ENCODE peak calls at places on chromosomes 13 and 19, in ten cellular contexts. R, E, V, W, X, G, I, C, H and P are unnamed samples.

GRCh38 chr13:101706651-101707050 is 254.2 kb downstream of the ITGBL1 start:
- DNase-seq in R (peak), E (no peak), V (peak), W (no peak), X (peak), G (peak), I (peak), C (peak), H (peak), P (no peak)

GRCh38 chr13:72246396-72246795 is 379.4 kb upstream of the DACH1 start:
- DNase-seq in R (no peak), E (no peak), V (no peak), W (no peak), X (no peak), G (no peak), I (no peak), C (peak), H (no peak), P (no peak)

GRCh38 chr19:7307590-7308218 is 13.5 kb upstream of the INSR start:
- DNase-seq in R (no peak), E (no peak), V (no peak), W (no peak), X (no peak), G (no peak), I (no peak), C (no peak), H (no peak), P (no peak)

GRCh38 chr13:52931913-52932312 is 83.5 kb upstream of the PCDH8 start:
- DNase-seq in R (no peak), E (no peak), V (no peak), W (no peak), X (no peak), G (no peak), I (no peak), C (no peak), H (no peak), P (no peak)

GRCh38 chr13:109729031-109729870 is 57.1 kb downstream of the IRS2 start:
- DNase-seq in R (no peak), E (no peak), V (no peak), W (no peak), X (no peak), G (no peak), I (no peak), C (peak), H (no peak), P (no peak)

GRCh38 chr13:24385902-24386301 is 76.5 kb downstream of the C1QTNF9 start:
- DNase-seq in R (no peak), E (no peak), V (no peak), W (no peak), X (no peak), G (no peak), I (no peak), C (no peak), H (no peak), P (no peak)

GRCh38 chr19:14073232-14073924 is 792 bp downstream of the MISP3 start:
- DNase-seq in R (peak), E (peak), V (peak), W (peak), X (peak), G (peak), I (peak), C (peak), H (peak), P (peak)

GRCh38 chr13:92535222-92536006 is 691.2 kb upstream of the GPC6 start:
- DNase-seq in R (no peak), E (no peak), V (no peak), W (no peak), X (no peak), G (no peak), I (no peak), C (no peak), H (no peak), P (no peak)

GRCh38 chr13:29918845-29919244 is 68.4 kb upstream of the UBL3 start:
- DNase-seq in R (peak), E (no peak), V (no peak), W (no peak), X (no peak), G (no peak), I (peak), C (peak), H (peak), P (peak)

GRCh38 chr19:33441828-33442227 is 68.3 kb downstream of the CEBPG start:
- DNase-seq in R (no peak), E (no peak), V (no peak), W (no peak), X (no peak), G (no peak), I (no peak), C (no peak), H (no peak), P (no peak)

GRCh38 chr13:19023115-19023514 is 158.5 kb downstream of the TUBA3C start:
- DNase-seq in R (no peak), E (no peak), V (no peak), W (no peak), X (no peak), G (no peak), I (no peak), C (no peak), H (no peak), P (no peak)

GRCh38 chr13:43473437-43473836 is 313.3 kb downstream of the ENOX1 start:
- DNase-seq in R (no peak), E (no peak), V (no peak), W (no peak), X (no peak), G (no peak), I (no peak), C (no peak), H (no peak), P (no peak)

GRCh38 chr19:38303517-38304351 is at the start of gene C19orf33:
- DNase-seq in R (no peak), E (no peak), V (no peak), W (no peak), X (no peak), G (no peak), I (no peak), C (peak), H (peak), P (peak)

GRCh38 chr19:11064831-11065303 is 24.4 kb upstream of the LDLR start:
- DNase-seq in R (peak), E (no peak), V (no peak), W (no peak), X (no peak), G (no peak), I (no peak), C (no peak), H (peak), P (no peak)

GRCh38 chr19:11096210-11096841 is 7.1 kb downstream of the LDLR start:
- DNase-seq in R (peak), E (no peak), V (no peak), W (no peak), X (peak), G (no peak), I (peak), C (peak), H (no peak), P (no peak)

GRCh38 chr13:72004236-72004635 is 137.2 kb upstream of the DACH1 start:
- DNase-seq in R (no peak), E (no peak), V (no peak), W (no peak), X (no peak), G (no peak), I (no peak), C (no peak), H (no peak), P (no peak)

GRCh38 chr13:76823969-76824368 is 62.2 kb downstream of the KCTD12 start:
- DNase-seq in R (no peak), E (no peak), V (no peak), W (no peak), X (no peak), G (no peak), I (no peak), C (no peak), H (no peak), P (no peak)

GRCh38 chr13:40672310-40673060 is 6.0 kb upstream of the FOXO1 start:
- DNase-seq in R (peak), E (no peak), V (peak), W (no peak), X (peak), G (peak), I (peak), C (peak), H (peak), P (no peak)

GRCh38 chr13:73556902-73557301 is 498.1 kb downstream of the KLF5 start:
- DNase-seq in R (no peak), E (no peak), V (no peak), W (no peak), X (no peak), G (peak), I (no peak), C (peak), H (no peak), P (no peak)

GRCh38 chr13:27607125-27607524 is 13.2 kb downstream of the LNX2 start:
- DNase-seq in R (peak), E (no peak), V (no peak), W (no peak), X (peak), G (peak), I (peak), C (peak), H (peak), P (no peak)

GRCh38 chr13:40271511-40271910 is 394.9 kb downstream of the FOXO1 start:
- DNase-seq in R (no peak), E (no peak), V (no peak), W (no peak), X (no peak), G (no peak), I (no peak), C (no peak), H (no peak), P (no peak)